ENCODE peak calls at places on chromosomes 3 and 15, in seven cellular contexts. C is upper lobe of right lung, T is mucosa of descending colon, L is HepG2, F is breast epithelium, E is fibroblast of lung, V is heart left ventricle. Y is an unnamed sample. For H3K4me1, the result is how much of the 10 kb centered on the place peaks cover.

GRCh38 chr3:59043391-59043790 is 6.4 kb downstream of the CFAP20DC start:
- DNase-seq in V (no peak), L (no peak), F (no peak), E (no peak), T (no peak), C (no peak), Y (no peak)

GRCh38 chr3:189233225-189233858 is 61.6 kb downstream of the TPRG1 start:
- DNase-seq in F (peak), V (peak), L (peak), C (no peak), T (peak), E (peak), Y (peak)

GRCh38 chr3:97232635-97233034 is 418.2 kb downstream of the EPHA6 start:
- DNase-seq in V (no peak), C (no peak), E (no peak), T (no peak), L (no peak), F (peak), Y (no peak)

GRCh38 chr3:146519810-146520209 is 24.6 kb downstream of the PLSCR1 start:
- DNase-seq in T (no peak), L (no peak), C (no peak), V (no peak), E (no peak), F (no peak), Y (no peak)

GRCh38 chr3:69058180-69058946 is 6.2 kb upstream of the TMF1 start:
- DNase-seq in L (no peak), T (no peak), E (no peak), C (no peak), V (no peak), F (no peak), Y (no peak)

GRCh38 chr15:51401872-51402517 is 60.5 kb downstream of the GLDN start:
- DNase-seq in T (peak), C (peak), F (no peak), V (peak), L (peak), E (peak), Y (peak)

GRCh38 chr3:192816274-192816853 is 89.0 kb upstream of the FGF12 start:
- DNase-seq in F (no peak), E (peak), T (no peak), L (peak), C (no peak), V (no peak), Y (no peak)

GRCh38 chr3:40915346-40915865 is 283.9 kb upstream of the CTNNB1 start:
- DNase-seq in L (no peak), C (no peak), V (no peak), T (no peak), E (no peak), F (no peak), Y (no peak)

GRCh38 chr3:50165388-50166308 is 10.5 kb downstream of the SEMA3F start:
- DNase-seq in C (no peak), T (no peak), L (no peak), E (peak), F (no peak), V (peak), Y (peak)

GRCh38 chr3:195512798-195513345 is 30.3 kb downstream of the PPP1R2 start:
- DNase-seq in T (no peak), V (no peak), C (no peak), F (no peak), E (no peak), L (no peak), Y (no peak)

GRCh38 chr15:64288999-64289398 is 67.0 kb downstream of the CSNK1G1 start:
- DNase-seq in V (no peak), T (no peak), F (no peak), E (no peak), L (no peak), C (peak), Y (no peak)

GRCh38 chr3:130386604-130387263 is 41.3 kb downstream of the COL6A5 start:
- DNase-seq in C (no peak), E (peak), F (no peak), V (no peak), T (no peak), L (no peak), Y (no peak)

GRCh38 chr3:171838218-171838720 is 4.9 kb upstream of the TMEM212 start:
- DNase-seq in E (peak), F (no peak), C (no peak), T (no peak), V (peak), L (peak), Y (peak)

GRCh38 chr3:58874248-58874741 is 175.5 kb downstream of the CFAP20DC start:
- DNase-seq in E (no peak), L (no peak), T (no peak), V (no peak), F (no peak), C (no peak), Y (no peak)

GRCh38 chr3:31900583-31900982 is 80.5 kb downstream of the OSBPL10 start:
- DNase-seq in T (no peak), F (no peak), L (no peak), E (no peak), C (no peak), V (no peak), Y (no peak)

GRCh38 chr3:16906679-16907078 is 21.9 kb downstream of the PLCL2 start:
- DNase-seq in T (no peak), C (no peak), E (peak), L (no peak), V (no peak), F (no peak), Y (no peak)

GRCh38 chr3:115512565-115513410 is 110.5 kb upstream of the GAP43 start:
- DNase-seq in T (no peak), V (no peak), L (no peak), E (peak), C (peak), F (no peak), Y (no peak)

GRCh38 chr3:16849240-16849639 is 35.5 kb upstream of the PLCL2 start:
- DNase-seq in T (peak), E (peak), L (no peak), V (peak), F (no peak), C (peak), Y (peak)

GRCh38 chr15:29844290-29844903 is 22.1 kb upstream of the TJP1 start:
- DNase-seq in T (no peak), C (no peak), L (no peak), V (no peak), E (peak), F (no peak), Y (no peak)

GRCh38 chr15:37079726-37080125 is 20.6 kb downstream of the MEIS2 start:
- DNase-seq in F (no peak), L (no peak), C (no peak), V (no peak), T (no peak), E (peak), Y (no peak)

GRCh38 chr15:58459562-58459961 is 27.8 kb downstream of the LIPC start:
- DNase-seq in E (no peak), C (no peak), L (no peak), T (peak), F (no peak), V (peak), Y (peak)

GRCh38 chr3:48662753-48663488 is at the start of gene CELSR3:
- DNase-seq in V (peak), F (peak), E (peak), L (peak), T (peak), C (peak), Y (peak)

GRCh38 chr3:126666002-126666401 is 11.1 kb upstream of the TXNRD3 start:
- DNase-seq in C (no peak), F (no peak), E (no peak), T (no peak), V (no peak), L (no peak), Y (no peak)

GRCh38 chr15:83285979-83286553 is 1.6 kb upstream of the BNC1 start:
- DNase-seq in E (peak), F (no peak), T (no peak), V (no peak), L (no peak), C (no peak), Y (no peak)

GRCh38 chr15:58212909-58213526 is 74.8 kb downstream of the AQP9 start:
- DNase-seq in E (peak), C (no peak), F (no peak), T (no peak), L (peak), V (no peak), Y (no peak)

GRCh38 chr3:79094654-79095053 is 673.1 kb downstream of the ROBO1 start:
- DNase-seq in V (no peak), F (no peak), E (no peak), C (no peak), L (no peak), T (no peak), Y (no peak)

GRCh38 chr3:17138246-17139039 is 253.7 kb downstream of the PLCL2 start:
- DNase-seq in E (no peak), V (no peak), L (no peak), F (no peak), T (no peak), C (no peak), Y (no peak)

GRCh38 chr3:124456506-124456905 is 273.7 kb upstream of the UMPS start:
- DNase-seq in C (no peak), F (no peak), V (peak), E (no peak), T (no peak), L (no peak), Y (peak)

GRCh38 chr3:127817331-127817821 is 4.9 kb downstream of the MGLL start:
- DNase-seq in T (peak), V (no peak), F (no peak), L (no peak), E (peak), C (no peak), Y (no peak)

GRCh38 chr3:137709011-137709601 is 55.0 kb upstream of the SOX14 start:
- DNase-seq in C (no peak), V (no peak), T (no peak), E (no peak), L (peak), F (no peak), Y (no peak)

GRCh38 chr3:191331443-191331842 is 1.1 kb upstream of the UTS2B start:
- DNase-seq in V (no peak), C (no peak), T (no peak), E (peak), L (no peak), F (no peak), Y (no peak)

GRCh38 chr15:99120050-99120777 is 15.3 kb downstream of the SYNM start:
- DNase-seq in F (no peak), C (peak), L (no peak), T (no peak), V (no peak), E (no peak), Y (no peak)

GRCh38 chr3:15665510-15666150 is 64.1 kb downstream of the BTD start:
- DNase-seq in C (no peak), F (no peak), V (no peak), T (no peak), E (no peak), L (no peak), Y (no peak)

GRCh38 chr3:157384526-157384925 is 52.1 kb upstream of the PTX3 start:
- DNase-seq in T (no peak), L (no peak), C (no peak), F (no peak), E (no peak), V (no peak), Y (no peak)

GRCh38 chr3:88626426-88627120 is 476.8 kb downstream of the C3orf38 start:
- DNase-seq in F (no peak), E (no peak), T (no peak), L (no peak), V (no peak), C (no peak), Y (no peak)

GRCh38 chr15:79431636-79432344 is at the start of gene MINAR1:
- DNase-seq in E (peak), F (no peak), C (no peak), V (no peak), L (peak), T (peak), Y (no peak)

GRCh38 chr15:79432345-79433311 is 492 bp downstream of the MINAR1 start:
- DNase-seq in C (no peak), E (peak), L (no peak), F (no peak), T (no peak), V (no peak), Y (no peak)

GRCh38 chr15:79427781-79428598 is 4.1 kb upstream of the MINAR1 start:
- DNase-seq in V (no peak), L (no peak), C (no peak), T (no peak), E (no peak), F (no peak), Y (no peak)

GRCh38 chr15:79433610-79434009 is 1.5 kb downstream of the MINAR1 start:
- DNase-seq in C (no peak), F (no peak), T (no peak), V (no peak), E (no peak), L (no peak), Y (no peak)

DNA sequence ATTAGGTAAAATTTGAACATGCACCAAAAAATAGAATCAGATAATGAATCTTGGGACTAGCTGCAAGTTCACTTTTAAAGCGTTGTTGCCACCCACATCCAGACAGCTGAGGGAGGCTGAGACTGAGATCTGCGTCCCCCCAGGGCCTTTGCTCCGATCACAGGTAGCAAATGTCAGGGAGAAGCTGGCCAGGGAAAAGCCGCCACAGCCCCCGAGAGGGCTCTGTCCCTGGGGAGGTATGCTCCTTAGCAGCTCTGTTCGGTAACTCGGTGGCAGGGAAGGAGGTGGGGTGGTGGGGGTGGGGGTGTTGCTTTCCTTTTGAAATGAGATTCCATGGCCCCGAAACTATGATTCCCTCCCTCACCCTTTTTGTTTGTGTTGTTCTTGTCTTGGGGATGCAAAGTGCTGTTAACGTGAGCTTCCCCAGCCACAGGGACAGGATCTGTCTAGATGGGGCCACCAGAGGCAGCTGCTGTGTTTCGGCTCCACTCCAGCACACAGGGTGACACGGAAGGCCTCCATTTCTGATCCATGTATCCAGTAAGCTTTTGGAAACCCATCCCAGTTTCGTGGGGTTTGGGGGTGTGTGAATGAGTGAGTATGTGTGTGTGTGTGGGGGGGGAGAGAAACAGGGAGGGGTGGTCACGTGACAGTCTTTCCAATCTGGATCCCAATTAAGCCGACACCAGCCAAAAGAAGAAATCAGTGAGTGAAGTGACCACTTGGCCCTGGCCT is 1.1 kb upstream of the MINAR1 start:
- DNase-seq in V (no peak), F (no peak), E (no peak), L (no peak), T (no peak), C (no peak), Y (no peak)
- H3K4me3 ChIP-seq in V (peak), F (peak), E (peak), L (peak), T (no peak), C (peak), Y (peak)

DNA sequence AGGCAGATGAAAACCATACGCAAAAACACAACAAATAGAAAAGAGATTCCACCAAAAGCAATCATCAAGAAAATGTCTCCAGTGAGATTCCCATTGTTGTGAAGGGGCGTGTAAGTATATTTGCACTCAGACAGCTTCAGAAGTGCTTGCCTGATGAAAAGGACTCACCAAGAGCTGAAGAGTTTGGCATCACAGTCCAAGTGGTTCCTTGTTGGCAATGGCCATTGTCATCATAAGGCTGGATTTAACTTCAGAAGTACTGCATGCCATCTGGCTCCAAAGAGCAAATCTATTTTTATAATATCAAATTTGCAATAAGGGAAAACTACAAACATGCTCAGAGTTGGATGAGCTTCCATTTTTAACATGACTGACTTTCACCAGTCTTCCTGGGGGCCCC is 505.3 kb upstream of the NR2F2 start:
- DNase-seq in V (no peak), F (no peak), T (no peak), E (no peak), L (no peak), C (no peak), Y (no peak)
- H3K4me1 ChIP-seq in V (under half), F (under half), T (under half), E (under half), L (under half), C (under half), Y (under half)

GRCh38 chr3:133464573-133464972 is 64.7 kb downstream of the BFSP2 start:
- DNase-seq in T (no peak), L (no peak), C (no peak), E (peak), F (no peak), V (no peak), Y (no peak)
- TF ChIP-seq CTCF in T (no peak), L (no peak), C (peak), E (peak), F (peak), V (peak), Y (peak)

DNA sequence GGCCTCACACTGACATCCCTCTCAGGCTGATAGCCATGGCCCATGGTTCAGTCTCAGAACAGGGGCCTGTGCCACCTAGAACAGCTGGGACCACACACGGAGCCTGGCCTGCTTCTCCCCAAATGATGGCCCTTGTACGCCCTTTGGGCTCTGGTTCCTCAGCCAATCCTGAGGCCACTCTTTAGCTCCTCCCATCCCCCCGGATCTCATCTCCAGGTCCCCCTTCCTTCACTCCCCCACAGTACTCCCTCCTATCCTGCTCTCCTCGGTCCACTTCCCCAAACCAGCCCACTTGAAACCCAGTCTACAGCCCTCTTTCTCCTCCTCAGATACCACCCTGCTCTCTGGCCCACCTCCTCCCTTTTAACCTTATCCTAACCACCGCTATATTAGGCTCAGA is 17.8 kb upstream of the ZFYVE19 start:
- DNase-seq in F (no peak), L (no peak), C (no peak), V (no peak), E (no peak), T (peak), Y (no peak)
- H3K4me3 ChIP-seq in F (no peak), L (no peak), C (no peak), V (no peak), E (no peak), T (no peak), Y (no peak)

DNA sequence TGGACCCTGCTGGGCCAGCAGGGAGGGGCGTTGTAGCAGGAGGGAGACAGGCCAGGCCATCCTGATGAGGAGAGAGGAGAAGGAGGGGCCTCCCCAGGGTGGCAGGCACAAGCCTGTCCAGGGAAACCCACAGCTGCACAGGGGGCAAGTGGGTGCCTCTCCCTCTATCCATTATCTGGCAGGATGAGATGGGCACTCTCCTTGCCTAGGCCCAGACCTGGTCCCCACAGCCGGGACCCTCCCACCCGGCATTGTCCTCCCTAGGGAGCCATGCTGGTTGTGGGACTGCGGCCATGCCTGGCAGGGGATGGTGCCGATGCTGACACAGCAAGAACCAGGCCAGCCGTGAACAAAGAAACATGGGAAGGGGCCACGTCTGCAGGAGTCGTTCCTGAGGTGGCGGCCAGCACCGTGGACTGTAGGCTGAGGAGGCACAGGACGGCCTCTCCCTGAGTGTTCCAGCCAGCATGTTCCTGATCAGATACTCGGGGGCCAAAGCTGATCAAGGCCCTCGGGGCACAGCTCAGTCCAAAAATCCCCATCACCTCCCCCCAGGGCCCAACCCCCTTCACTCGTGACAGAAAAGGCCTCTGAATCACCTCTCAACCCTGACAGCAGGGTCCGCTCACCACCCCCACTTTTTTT is 19.2 kb upstream of the CYP11A1 start:
- DNase-seq in F (no peak), L (no peak), E (no peak), T (peak), C (no peak), V (no peak), Y (no peak)
- H3K4me1 ChIP-seq in F (under half), L (half or more), E (under half), T (under half), C (under half), V (under half), Y (under half)

DNA sequence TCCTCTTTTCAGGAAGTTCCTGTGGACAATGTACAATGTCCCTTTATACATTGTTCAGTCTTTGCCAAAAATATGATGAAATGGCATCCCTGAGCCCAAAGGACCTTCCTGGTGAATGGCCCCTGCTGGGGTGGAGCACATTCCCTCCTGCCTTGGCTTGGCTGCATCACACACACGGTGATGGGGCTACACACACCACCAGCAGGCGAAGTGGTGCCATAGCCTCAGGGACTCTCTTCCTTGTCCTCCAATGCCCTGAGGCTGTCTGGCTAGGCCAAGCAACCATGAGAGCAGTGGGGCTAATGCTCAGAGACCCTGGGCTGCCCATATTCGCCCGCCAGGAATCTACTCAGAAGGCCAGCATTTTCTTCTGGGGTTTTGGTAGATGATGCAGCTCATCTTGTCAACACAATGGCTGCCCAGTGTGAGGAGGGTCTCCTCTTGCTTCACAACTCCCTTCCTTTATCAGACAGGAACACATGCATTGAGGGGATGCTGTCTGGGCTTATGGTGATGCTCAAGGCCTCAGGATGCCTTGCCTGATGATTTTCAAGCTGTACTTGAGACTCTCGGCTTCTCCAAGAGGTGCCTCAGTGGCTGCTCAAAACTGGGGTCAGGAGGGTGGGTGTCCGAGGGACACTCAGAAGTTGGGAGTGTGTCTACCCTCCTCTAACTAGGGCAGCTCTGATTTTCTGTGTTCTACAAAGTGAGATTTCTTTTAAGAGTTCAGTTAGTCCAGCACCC is 40.9 kb upstream of the EPHB1 start:
- DNase-seq in T (no peak), C (no peak), F (no peak), L (no peak), E (no peak), V (no peak), Y (no peak)
- TF ChIP-seq CTCF in T (no peak), C (no peak), F (no peak), L (no peak), E (no peak), V (no peak), Y (peak)

GRCh38 chr3:107208796-107209195 is 168.4 kb upstream of the CCDC54 start:
- DNase-seq in V (no peak), T (no peak), L (no peak), C (no peak), E (peak), F (no peak), Y (no peak)
- H3K4me3 ChIP-seq in V (no peak), T (no peak), L (no peak), C (no peak), E (no peak), F (no peak), Y (no peak)

GRCh38 chr3:28077566-28077965 is 163.9 kb upstream of the CMC1 start:
- DNase-seq in F (no peak), E (peak), L (peak), T (no peak), C (peak), V (peak), Y (no peak)
- H3K4me1 ChIP-seq in F (under half), E (under half), L (under half), T (under half), C (under half), V (under half), Y (under half)